ENCODE peak calls at places on chromosomes 4 and X, in six cellular contexts. One of them, this sample, is unnamed.

GRCh38 chr4:184362338-184362737 is 112.0 kb downstream of the IRF2 start:
- DNase-seq in lower lobe of right lung: no peak
- DNase-seq in left lung: no peak
- DNase-seq in astrocyte of the cerebellum: no peak
- DNase-seq in Peyer's patch: no peak
- DNase-seq in AG10803: no peak
- DNase-seq in this sample: no peak

GRCh38 chr4:57214654-57215411 is 104.6 kb upstream of the IGFBP7 start:
- DNase-seq in lower lobe of right lung: no peak
- DNase-seq in left lung: no peak
- DNase-seq in astrocyte of the cerebellum: no peak
- DNase-seq in Peyer's patch: no peak
- DNase-seq in AG10803: no peak
- DNase-seq in this sample: no peak

GRCh38 chr4:126097155-126097554 is 782.4 kb downstream of the FAT4 start:
- DNase-seq in lower lobe of right lung: no peak
- DNase-seq in left lung: no peak
- DNase-seq in astrocyte of the cerebellum: no peak
- DNase-seq in Peyer's patch: no peak
- DNase-seq in AG10803: no peak
- DNase-seq in this sample: no peak

GRCh38 chr4:6855692-6856297 is 53.8 kb upstream of the TBC1D14 start:
- DNase-seq in lower lobe of right lung: no peak
- DNase-seq in left lung: no peak
- DNase-seq in astrocyte of the cerebellum: no peak
- DNase-seq in Peyer's patch: no peak
- DNase-seq in AG10803: peak
- DNase-seq in this sample: peak

GRCh38 chr4:113141901-113142346 is 92.5 kb downstream of the ANK2 start:
- DNase-seq in lower lobe of right lung: no peak
- DNase-seq in left lung: no peak
- DNase-seq in astrocyte of the cerebellum: peak
- DNase-seq in Peyer's patch: no peak
- DNase-seq in AG10803: peak
- DNase-seq in this sample: peak

GRCh38 chr4:39699676-39700409 is 1.9 kb downstream of the UBE2K start:
- DNase-seq in lower lobe of right lung: no peak
- DNase-seq in left lung: no peak
- DNase-seq in astrocyte of the cerebellum: no peak
- DNase-seq in Peyer's patch: no peak
- DNase-seq in AG10803: no peak
- DNase-seq in this sample: peak

GRCh38 chr4:6761540-6762243 is 20.8 kb upstream of the KIAA0232 start:
- DNase-seq in lower lobe of right lung: peak
- DNase-seq in left lung: no peak
- DNase-seq in astrocyte of the cerebellum: no peak
- DNase-seq in Peyer's patch: no peak
- DNase-seq in AG10803: no peak
- DNase-seq in this sample: no peak

GRCh38 chr4:2448589-2448988 is 20.3 kb upstream of the RNF4 start:
- DNase-seq in lower lobe of right lung: no peak
- DNase-seq in left lung: no peak
- DNase-seq in astrocyte of the cerebellum: no peak
- DNase-seq in Peyer's patch: no peak
- DNase-seq in AG10803: no peak
- DNase-seq in this sample: no peak

GRCh38 chrX:110267874-110268273 is 50.0 kb downstream of the AMMECR1 start:
- DNase-seq in lower lobe of right lung: no peak
- DNase-seq in left lung: no peak
- DNase-seq in astrocyte of the cerebellum: no peak
- DNase-seq in Peyer's patch: no peak
- DNase-seq in AG10803: no peak
- DNase-seq in this sample: no peak

GRCh38 chrX:69095260-69095659 is 70.0 kb downstream of the PJA1 start:
- DNase-seq in lower lobe of right lung: no peak
- DNase-seq in left lung: no peak
- DNase-seq in astrocyte of the cerebellum: no peak
- DNase-seq in Peyer's patch: no peak
- DNase-seq in AG10803: no peak
- DNase-seq in this sample: no peak

GRCh38 chr4:149987330-149987751 is 90.9 kb upstream of the DCLK2 start:
- DNase-seq in lower lobe of right lung: no peak
- DNase-seq in left lung: no peak
- DNase-seq in astrocyte of the cerebellum: no peak
- DNase-seq in Peyer's patch: no peak
- DNase-seq in AG10803: peak
- DNase-seq in this sample: no peak

GRCh38 chr4:99649778-99650177 is 7.8 kb downstream of the C4orf54 start:
- DNase-seq in lower lobe of right lung: no peak
- DNase-seq in left lung: no peak
- DNase-seq in astrocyte of the cerebellum: no peak
- DNase-seq in Peyer's patch: no peak
- DNase-seq in AG10803: no peak
- DNase-seq in this sample: no peak

GRCh38 chr4:185651851-185652250 is 116.5 kb upstream of the PDLIM3 start:
- DNase-seq in lower lobe of right lung: no peak
- DNase-seq in left lung: no peak
- DNase-seq in astrocyte of the cerebellum: no peak
- DNase-seq in Peyer's patch: no peak
- DNase-seq in AG10803: no peak
- DNase-seq in this sample: no peak

GRCh38 chrX:39640866-39641265 is 456.9 kb downstream of the BCOR start:
- DNase-seq in lower lobe of right lung: no peak
- DNase-seq in left lung: no peak
- DNase-seq in astrocyte of the cerebellum: no peak
- DNase-seq in Peyer's patch: no peak
- DNase-seq in AG10803: no peak
- DNase-seq in this sample: no peak

GRCh38 chr4:26050212-26050643 is 136.2 kb downstream of the SMIM20 start:
- DNase-seq in lower lobe of right lung: peak
- DNase-seq in left lung: peak
- DNase-seq in astrocyte of the cerebellum: no peak
- DNase-seq in Peyer's patch: no peak
- DNase-seq in AG10803: no peak
- DNase-seq in this sample: no peak

GRCh38 chrX:69298466-69299140 is 133.3 kb upstream of the PJA1 start:
- DNase-seq in lower lobe of right lung: no peak
- DNase-seq in left lung: no peak
- DNase-seq in astrocyte of the cerebellum: no peak
- DNase-seq in Peyer's patch: no peak
- DNase-seq in AG10803: peak
- DNase-seq in this sample: no peak

GRCh38 chr4:92421920-92422319 is 118.2 kb downstream of the GRID2 start:
- DNase-seq in lower lobe of right lung: no peak
- DNase-seq in left lung: no peak
- DNase-seq in astrocyte of the cerebellum: no peak
- DNase-seq in Peyer's patch: no peak
- DNase-seq in AG10803: no peak
- DNase-seq in this sample: no peak

GRCh38 chr4:139718358-139718757 is 52.7 kb downstream of the MGST2 start:
- DNase-seq in lower lobe of right lung: no peak
- DNase-seq in left lung: no peak
- DNase-seq in astrocyte of the cerebellum: no peak
- DNase-seq in Peyer's patch: no peak
- DNase-seq in AG10803: no peak
- DNase-seq in this sample: no peak

GRCh38 chrX:63349307-63349706 is 1.8 kb downstream of the SPIN4 start:
- DNase-seq in lower lobe of right lung: no peak
- DNase-seq in left lung: no peak
- DNase-seq in astrocyte of the cerebellum: no peak
- DNase-seq in Peyer's patch: no peak
- DNase-seq in AG10803: no peak
- DNase-seq in this sample: no peak

GRCh38 chrX:153370293-153371055 is 30.7 kb downstream of the PNMA6E start:
- DNase-seq in lower lobe of right lung: no peak
- DNase-seq in left lung: no peak
- DNase-seq in astrocyte of the cerebellum: no peak
- DNase-seq in Peyer's patch: no peak
- DNase-seq in AG10803: no peak
- DNase-seq in this sample: no peak

DNA sequence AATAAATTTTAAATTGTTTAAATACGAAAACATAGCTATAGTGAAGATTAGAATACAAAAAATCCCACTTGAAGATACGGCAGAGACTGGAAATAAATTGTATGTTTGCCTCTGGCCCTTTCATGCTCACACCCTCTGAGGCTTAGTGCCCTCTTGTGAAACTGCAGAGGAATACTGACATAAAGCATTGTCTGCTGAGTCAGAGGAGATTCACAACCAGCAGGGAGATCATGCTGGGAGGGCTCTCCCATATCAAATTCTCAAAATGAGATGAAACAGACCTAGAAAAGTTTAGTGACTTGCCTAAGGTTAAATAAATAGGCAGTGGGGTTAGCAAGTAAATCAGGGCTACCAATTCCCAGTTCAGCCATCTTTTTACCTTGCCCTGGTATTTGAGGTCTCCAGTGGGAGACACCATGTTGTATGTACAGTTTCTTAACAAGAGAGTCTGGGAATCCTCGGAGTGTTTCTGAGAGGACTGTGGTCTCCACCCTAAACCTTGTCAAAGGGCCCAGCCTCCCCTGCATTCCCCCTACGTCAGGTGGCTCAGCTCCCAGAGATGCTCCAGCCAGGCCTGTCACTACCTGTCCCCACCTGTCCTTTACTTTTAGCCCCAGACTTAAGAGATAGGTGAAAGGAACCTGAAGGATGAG is 581.4 kb upstream of the DIPK2B start:
- DNase-seq in lower lobe of right lung: no peak
- DNase-seq in left lung: no peak
- DNase-seq in astrocyte of the cerebellum: no peak
- DNase-seq in Peyer's patch: no peak
- DNase-seq in AG10803: peak
- DNase-seq in this sample: no peak
- TF ChIP-seq CTCF in lower lobe of right lung: peak
- TF ChIP-seq CTCF in left lung: no peak
- TF ChIP-seq CTCF in astrocyte of the cerebellum: peak
- TF ChIP-seq CTCF in Peyer's patch: peak
- TF ChIP-seq CTCF in AG10803: peak
- TF ChIP-seq CTCF in this sample: peak

DNA sequence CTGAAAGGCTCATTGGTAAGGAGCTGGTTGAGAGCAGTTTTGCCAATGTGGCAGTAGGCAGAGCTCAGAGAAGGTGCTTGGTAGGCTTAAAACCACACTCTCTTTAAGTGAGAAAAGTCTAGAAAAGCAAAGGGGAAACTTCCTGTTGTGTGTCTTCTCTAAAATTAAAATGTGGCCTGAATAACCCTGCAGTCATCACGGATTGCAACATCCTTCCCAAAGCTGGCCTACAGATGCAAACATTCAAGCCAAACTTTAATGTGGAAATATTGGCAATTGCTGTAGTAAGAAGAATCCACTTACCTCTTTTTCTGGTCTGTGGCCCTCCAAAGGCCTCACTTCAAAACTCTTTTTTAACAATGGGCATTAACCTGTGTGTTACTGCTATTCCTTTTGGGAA is 348.5 kb downstream of the OPHN1 start:
- DNase-seq in lower lobe of right lung: no peak
- DNase-seq in left lung: no peak
- DNase-seq in astrocyte of the cerebellum: no peak
- DNase-seq in Peyer's patch: no peak
- DNase-seq in AG10803: peak
- DNase-seq in this sample: peak
- H3K4me3 ChIP-seq in lower lobe of right lung: no peak
- H3K4me3 ChIP-seq in left lung: no peak
- H3K4me3 ChIP-seq in astrocyte of the cerebellum: no peak
- H3K4me3 ChIP-seq in Peyer's patch: no peak
- H3K4me3 ChIP-seq in AG10803: no peak
- H3K4me3 ChIP-seq in this sample: no peak

DNA sequence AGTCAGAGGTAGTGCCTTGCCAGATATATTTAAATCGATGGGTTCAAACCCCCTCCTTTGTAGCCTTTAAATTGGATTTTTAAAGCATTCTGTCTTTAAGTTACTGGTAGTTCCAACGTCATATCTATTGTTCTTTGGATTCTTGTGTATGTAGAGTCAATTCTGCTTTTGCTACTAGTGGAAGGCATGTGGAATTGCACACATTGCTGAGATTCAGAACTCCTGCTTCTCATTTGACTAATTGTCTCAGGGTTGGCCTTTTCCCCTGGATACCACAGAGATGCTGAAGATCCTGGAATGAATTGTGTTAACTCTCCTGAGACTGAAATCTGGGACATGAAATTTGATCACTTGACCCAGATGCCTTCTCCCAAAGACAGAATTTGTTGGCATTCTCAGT is 328.3 kb upstream of the RPS6KA3 start:
- DNase-seq in lower lobe of right lung: no peak
- DNase-seq in left lung: no peak
- DNase-seq in astrocyte of the cerebellum: no peak
- DNase-seq in Peyer's patch: no peak
- DNase-seq in AG10803: peak
- DNase-seq in this sample: no peak
- TF ChIP-seq CTCF in lower lobe of right lung: no peak
- TF ChIP-seq CTCF in left lung: no peak
- TF ChIP-seq CTCF in astrocyte of the cerebellum: peak
- TF ChIP-seq CTCF in Peyer's patch: no peak
- TF ChIP-seq CTCF in AG10803: peak
- TF ChIP-seq CTCF in this sample: no peak

GRCh38 chrX:119692241-119693031 is 532 bp downstream of the SEPTIN6 start:
- DNase-seq in lower lobe of right lung: peak
- DNase-seq in left lung: peak
- DNase-seq in astrocyte of the cerebellum: no peak
- DNase-seq in Peyer's patch: peak
- DNase-seq in AG10803: peak
- DNase-seq in this sample: no peak

GRCh38 chrX:119688856-119689455 is 4.0 kb downstream of the SEPTIN6 start:
- DNase-seq in lower lobe of right lung: no peak
- DNase-seq in left lung: no peak
- DNase-seq in astrocyte of the cerebellum: no peak
- DNase-seq in Peyer's patch: no peak
- DNase-seq in AG10803: no peak
- DNase-seq in this sample: no peak

GRCh38 chrX:119693996-119694451 is 1.1 kb upstream of the SEPTIN6 start:
- DNase-seq in lower lobe of right lung: no peak
- DNase-seq in left lung: no peak
- DNase-seq in astrocyte of the cerebellum: no peak
- DNase-seq in Peyer's patch: no peak
- DNase-seq in AG10803: no peak
- DNase-seq in this sample: no peak

GRCh38 chrX:119693032-119693995 is at the start of gene SEPTIN6:
- DNase-seq in lower lobe of right lung: peak
- DNase-seq in left lung: peak
- DNase-seq in astrocyte of the cerebellum: peak
- DNase-seq in Peyer's patch: peak
- DNase-seq in AG10803: peak
- DNase-seq in this sample: no peak

GRCh38 chrX:119690921-119691716 is 1.8 kb downstream of the SEPTIN6 start:
- DNase-seq in lower lobe of right lung: no peak
- DNase-seq in left lung: no peak
- DNase-seq in astrocyte of the cerebellum: no peak
- DNase-seq in Peyer's patch: no peak
- DNase-seq in AG10803: peak
- DNase-seq in this sample: no peak
- H3K4me3 ChIP-seq in lower lobe of right lung: peak
- H3K4me3 ChIP-seq in left lung: no peak
- H3K4me3 ChIP-seq in astrocyte of the cerebellum: no peak
- H3K4me3 ChIP-seq in Peyer's patch: peak
- H3K4me3 ChIP-seq in AG10803: peak
- H3K4me3 ChIP-seq in this sample: peak